ENCODE peak calls at places on chromosomes 16 and 17, in six cellular contexts. Y is endothelial cell of umbilical vein, J is GM12878, I is heart left ventricle, C is thyroid gland, R is lower leg skin. V is an unnamed sample.
A peak's percentile ranks its signal among the peaks of the same experiment; 100 is the strongest.

GRCh38 chr16:6018848-6019489 is 921.4 kb upstream of the EEF2KMT start:
- DNase-seq in Y (no peak), J (no peak), I (no peak), C (no peak), R (no peak), V (no peak)

GRCh38 chr16:68377667-68378420 is 67.0 kb downstream of the PRMT7 start:
- DNase-seq in Y (peak; percentile 13), J (no peak), I (peak; percentile 28), C (peak; percentile 26), R (no peak), V (peak; percentile 34)

GRCh38 chr16:3945751-3946603 is 65.5 kb upstream of the CREBBP start:
- DNase-seq in Y (peak; percentile 82), J (no peak), I (no peak), C (peak; percentile 97), R (no peak), V (peak; percentile 60)

GRCh38 chr16:88886915-88887521 is 20.6 kb upstream of the PABPN1L start:
- DNase-seq in Y (no peak), J (no peak), I (peak; percentile 94), C (peak; percentile 63), R (no peak), V (peak; percentile 47)

GRCh38 chr17:67993998-67994361 is 2.3 kb downstream of the C17orf58 start:
- DNase-seq in Y (peak; percentile 60), J (no peak), I (no peak), C (no peak), R (no peak), V (no peak)

GRCh38 chr17:73621685-73622084 is 22.6 kb downstream of the SDK2 start:
- DNase-seq in Y (no peak), J (no peak), I (no peak), C (no peak), R (no peak), V (no peak)

GRCh38 chr16:15790458-15790857 is 66.4 kb downstream of the MYH11 start:
- DNase-seq in Y (peak; percentile 45), J (no peak), I (no peak), C (no peak), R (no peak), V (no peak)

GRCh38 chr17:46764709-46765401 is 53.6 kb downstream of the WNT3 start:
- DNase-seq in Y (peak; percentile 91), J (no peak), I (peak; percentile 81), C (peak; percentile 85), R (peak; percentile 84), V (peak; percentile 72)

GRCh38 chr17:38620551-38621277 is 15.0 kb upstream of the SRCIN1 start:
- DNase-seq in Y (no peak), J (no peak), I (no peak), C (no peak), R (peak; percentile 31), V (no peak)

GRCh38 chr16:27428035-27428785 is 26.2 kb downstream of the IL21R start:
- DNase-seq in Y (no peak), J (no peak), I (no peak), C (no peak), R (peak; percentile 82), V (no peak)

GRCh38 chr17:79732246-79732645 is 1.5 kb downstream of the ENPP7 start:
- DNase-seq in Y (no peak), J (no peak), I (no peak), C (no peak), R (no peak), V (no peak)

GRCh38 chr17:41959336-41960095 is 7.1 kb upstream of the CNP start:
- DNase-seq in Y (peak; percentile 36), J (no peak), I (no peak), C (peak; percentile 70), R (no peak), V (no peak)

GRCh38 chr17:82241926-82242697 is 13.3 kb downstream of the SLC16A3 start:
- DNase-seq in Y (no peak), J (no peak), I (peak; percentile 72), C (no peak), R (no peak), V (no peak)

GRCh38 chr17:82242977-82243647 is 14.3 kb downstream of the SLC16A3 start:
- DNase-seq in Y (no peak), J (no peak), I (peak; percentile 87), C (peak; percentile 89), R (no peak), V (peak; percentile 88)

GRCh38 chr17:82243648-82244412 is 15.0 kb downstream of the SLC16A3 start:
- DNase-seq in Y (no peak), J (no peak), I (peak; percentile 42), C (no peak), R (no peak), V (no peak)

GRCh38 chr17:82241183-82241925 is 12.5 kb downstream of the SLC16A3 start:
- DNase-seq in Y (peak; percentile 85), J (no peak), I (peak; percentile 90), C (peak; percentile 94), R (peak; percentile 95), V (peak; percentile 69)

DNA sequence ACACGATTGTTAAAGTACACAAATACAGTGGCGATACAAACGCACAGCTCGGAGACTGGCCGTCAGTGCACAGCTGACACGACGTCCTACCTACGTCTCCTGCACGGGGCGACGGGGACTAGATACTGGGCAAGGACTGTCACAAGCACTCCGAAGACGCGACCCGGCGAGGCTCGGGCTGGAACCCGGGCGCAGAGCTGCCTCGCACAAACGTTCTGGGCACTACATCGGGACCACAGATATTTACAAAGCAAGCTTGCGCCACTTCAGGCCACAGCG is 13.8 kb downstream of the SLC16A3 start:
- DNase-seq in Y (no peak), J (no peak), I (peak; percentile 59), C (no peak), R (no peak), V (no peak)
- TF ChIP-seq POLR2A in Y (no peak), J (peak; percentile 11), I (no peak), C (no peak), R (no peak), V (no peak)

DNA sequence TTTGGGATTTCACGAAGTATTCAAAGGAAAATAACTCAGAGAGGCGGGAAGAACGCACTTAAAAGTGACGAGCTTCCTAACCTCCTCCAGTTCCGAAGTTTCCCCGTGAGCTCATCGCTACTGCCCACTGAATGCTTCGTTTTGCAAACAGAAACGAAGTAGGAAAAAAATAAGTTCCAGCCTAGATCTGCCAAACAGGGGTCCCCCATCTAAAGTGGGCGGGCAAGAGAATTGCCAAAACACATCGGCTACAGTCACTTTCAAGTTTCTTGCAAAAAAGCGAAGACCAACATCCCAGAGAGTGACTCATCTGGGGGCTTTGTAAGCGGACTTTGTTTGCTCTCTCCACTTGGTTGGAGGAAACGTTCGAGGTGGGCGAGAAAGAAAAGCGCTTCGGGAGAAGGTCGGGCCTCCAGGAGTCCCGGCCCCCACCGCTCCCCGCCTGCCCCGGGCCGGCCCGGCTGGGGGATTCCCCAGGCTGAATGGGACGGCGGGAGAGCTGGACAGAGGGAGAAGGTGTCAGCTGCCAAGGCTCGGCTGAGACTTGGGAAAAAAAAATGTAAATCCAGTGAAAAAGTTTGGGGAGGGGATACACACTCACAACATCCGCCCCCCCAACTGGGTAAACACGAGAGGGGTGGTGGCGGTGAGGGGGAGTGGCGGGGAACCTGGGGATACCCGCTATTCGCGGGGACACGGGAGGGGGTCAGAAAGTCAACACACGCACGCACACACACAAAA is 1.0 kb downstream of the VEZF1 start:
- DNase-seq in Y (peak; percentile 88), J (no peak), I (no peak), C (peak; percentile 55), R (peak; percentile 88), V (peak; percentile 46)
- TF ChIP-seq POLR2A in Y (no peak), J (no peak), I (no peak), C (peak; percentile 49), R (no peak), V (no peak)

DNA sequence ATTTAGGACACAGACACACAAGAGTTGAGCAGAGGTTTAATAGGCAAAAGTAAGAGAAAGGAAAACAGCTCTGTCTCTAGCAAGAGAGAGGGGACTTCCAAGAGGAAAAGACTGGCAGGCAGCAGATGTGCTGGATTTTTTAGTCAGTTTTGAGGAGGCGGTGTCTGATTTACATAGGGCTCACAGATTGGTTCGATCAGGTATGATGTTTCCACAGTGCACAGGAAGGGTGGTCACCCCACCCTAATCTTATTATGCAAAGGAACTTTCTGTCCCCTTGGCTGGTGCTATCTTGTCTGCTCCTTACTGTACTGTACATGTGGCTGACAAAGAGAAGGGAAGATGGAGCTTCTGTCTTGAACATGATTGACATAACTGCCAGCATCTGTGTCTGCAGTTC is 25.3 kb downstream of the BFAR start:
- DNase-seq in Y (no peak), J (peak; percentile 71), I (no peak), C (no peak), R (no peak), V (no peak)
- TF ChIP-seq POLR2A in Y (no peak), J (no peak), I (no peak), C (no peak), R (no peak), V (no peak)

GRCh38 chr16:79656537-79657115 is 56.1 kb upstream of the MAF start:
- DNase-seq in Y (no peak), J (no peak), I (no peak), C (peak; percentile 48), R (no peak), V (no peak)
- TF ChIP-seq POLR2A in Y (no peak), J (no peak), I (no peak), C (no peak), R (no peak), V (no peak)

GRCh38 chr16:9948933-9949332 is 233.3 kb downstream of the GRIN2A start:
- DNase-seq in Y (no peak), J (no peak), I (no peak), C (no peak), R (no peak), V (no peak)
- TF ChIP-seq POLR2A in Y (no peak), J (no peak), I (no peak), C (no peak), R (no peak), V (no peak)

GRCh38 chr16:80563807-80564206 is 23.0 kb downstream of the DYNLRB2 start:
- DNase-seq in Y (no peak), J (no peak), I (no peak), C (no peak), R (no peak), V (no peak)

GRCh38 chr16:80570106-80570478 is 29.3 kb downstream of the DYNLRB2 start:
- DNase-seq in Y (peak; percentile 14), J (no peak), I (no peak), C (no peak), R (no peak), V (no peak)

GRCh38 chr16:80573700-80574120 is 32.9 kb downstream of the DYNLRB2 start:
- DNase-seq in Y (no peak), J (no peak), I (no peak), C (no peak), R (no peak), V (no peak)

GRCh38 chr16:80564394-80564793 is 23.6 kb downstream of the DYNLRB2 start:
- DNase-seq in Y (no peak), J (no peak), I (no peak), C (no peak), R (no peak), V (no peak)

DNA sequence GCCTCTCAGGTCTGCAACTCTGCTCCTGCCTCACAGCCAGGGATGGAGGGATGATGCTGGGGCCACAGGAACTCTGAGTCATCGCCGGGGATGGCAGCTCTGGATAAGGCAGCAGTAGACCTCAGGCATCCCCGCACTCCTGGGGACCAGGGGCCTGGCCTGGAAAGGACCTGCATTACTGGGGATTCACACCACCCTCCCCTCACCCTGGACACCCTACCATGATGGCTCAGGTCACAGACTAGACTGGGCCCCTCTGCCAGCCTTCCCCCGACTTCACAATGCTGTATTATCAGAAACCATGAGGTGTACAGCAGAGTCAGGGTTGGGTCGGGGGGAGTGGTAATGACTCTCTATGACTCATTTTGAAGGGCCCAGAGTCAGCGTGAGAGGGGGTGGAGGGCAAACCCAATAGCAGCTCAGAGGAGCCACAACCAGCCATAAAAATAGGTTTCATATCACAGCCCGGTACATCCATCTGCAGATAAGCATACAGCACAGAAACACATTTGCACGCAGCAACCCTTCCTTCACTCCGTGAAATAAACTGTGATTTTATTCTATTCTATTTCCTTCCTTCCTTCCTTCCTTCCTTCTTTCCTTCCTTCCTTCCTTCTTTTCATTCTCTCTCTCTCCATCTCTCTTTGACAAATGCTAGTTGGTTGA is 28.8 kb downstream of the DYNLRB2 start:
- DNase-seq in Y (peak; percentile 33), J (no peak), I (no peak), C (no peak), R (no peak), V (no peak)
- TF ChIP-seq POLR2A in Y (no peak), J (no peak), I (no peak), C (no peak), R (no peak), V (no peak)

V was measured in stomach.